ENCODE peak calls at places on chromosomes 12 and 14, in four cellular contexts. Z is H1, L is psoas muscle, V is heart right ventricle. N is an unnamed sample.

GRCh38 chr12:75913502-75914110 is 118.0 kb downstream of the PHLDA1 start:
- DNase-seq in L (no peak), Z (no peak), V (peak), N (no peak)

GRCh38 chr14:24935796-24936195 is 114.2 kb downstream of the STXBP6 start:
- DNase-seq in Z (no peak), L (no peak), V (no peak), N (no peak)

GRCh38 chr12:105418232-105418631 is 87.7 kb downstream of the C12orf75 start:
- DNase-seq in V (no peak), Z (no peak), L (no peak), N (no peak)

GRCh38 chr14:39006721-39007410 is 96.2 kb downstream of the SEC23A start:
- DNase-seq in V (no peak), Z (no peak), L (no peak), N (no peak)

GRCh38 chr12:94266796-94267529 is 118.6 kb downstream of the PLXNC1 start:
- DNase-seq in Z (no peak), L (no peak), V (no peak), N (no peak)

GRCh38 chr12:72274926-72275325 is 2.8 kb downstream of the TRHDE start:
- DNase-seq in L (no peak), Z (no peak), V (no peak), N (no peak)

GRCh38 chr14:90503582-90503981 is 106.8 kb downstream of the CALM1 start:
- DNase-seq in Z (no peak), L (no peak), V (no peak), N (no peak)

GRCh38 chr12:123989753-123990152 is 16.7 kb downstream of the ZNF664 start:
- DNase-seq in L (no peak), Z (no peak), V (no peak), N (no peak)

GRCh38 chr14:56143025-56143424 is 24.8 kb downstream of the PELI2 start:
- DNase-seq in L (no peak), V (no peak), Z (no peak), N (no peak)

GRCh38 chr12:2959194-2959507 is at the start of gene TEAD4:
- DNase-seq in V (peak), L (peak), Z (no peak), N (no peak)

GRCh38 chr14:52391866-52392600 is 77.9 kb downstream of the PTGER2 start:
- DNase-seq in Z (no peak), V (no peak), L (no peak), N (no peak)

GRCh38 chr14:37062191-37062803 is 110.1 kb downstream of the SLC25A21 start:
- DNase-seq in V (no peak), Z (no peak), L (no peak), N (no peak)

GRCh38 chr12:91854725-91855124 is 290.9 kb downstream of the BTG1 start:
- DNase-seq in L (no peak), V (no peak), Z (no peak), N (no peak)

GRCh38 chr12:88409257-88409656 is 171.0 kb downstream of the KITLG start:
- DNase-seq in L (no peak), Z (no peak), V (no peak), N (no peak)

GRCh38 chr12:103986823-103987222 is 21.2 kb downstream of the TDG start:
- DNase-seq in V (no peak), L (no peak), Z (no peak), N (no peak)

GRCh38 chr14:31843361-31844091 is 233.6 kb upstream of the ARHGAP5 start:
- DNase-seq in V (no peak), L (no peak), Z (no peak), N (no peak)

GRCh38 chr14:63848890-63849289 is 3.9 kb upstream of the SYNE2 start:
- DNase-seq in Z (no peak), L (no peak), V (no peak), N (no peak)

GRCh38 chr12:73659802-73660201 is 877.8 kb upstream of the ATXN7L3B start:
- DNase-seq in V (no peak), Z (no peak), L (no peak), N (no peak)

GRCh38 chr12:73656375-73656774 is 881.3 kb upstream of the ATXN7L3B start:
- DNase-seq in Z (no peak), V (no peak), L (no peak), N (no peak)
- TF ChIP-seq CTCF in Z (peak), V (no peak), L (no peak), N (no peak)

DNA sequence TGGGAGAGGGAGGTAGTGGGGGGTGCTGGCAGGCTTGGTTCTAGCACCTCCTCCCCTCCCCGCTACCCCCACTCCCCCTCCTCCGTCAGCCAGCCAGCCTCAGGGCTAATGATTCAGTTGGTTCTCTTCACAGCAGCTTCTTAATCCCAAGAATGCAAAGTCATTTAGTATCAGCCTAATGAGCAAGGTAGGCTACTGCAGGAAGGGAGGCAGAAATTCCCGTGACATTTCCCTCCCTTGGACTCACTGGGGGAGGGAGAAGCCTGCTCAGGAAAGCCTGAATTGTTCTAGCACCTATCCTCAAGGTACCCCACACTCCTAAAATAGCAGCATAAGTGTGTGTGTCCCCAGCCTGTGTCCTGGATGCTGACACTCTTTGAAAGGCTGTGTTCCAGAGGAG is 29.8 kb downstream of the ITPK1 start:
- DNase-seq in L (no peak), V (no peak), Z (no peak), N (no peak)
- H3K27ac ChIP-seq in L (no peak), V (peak), Z (peak), N (peak)

GRCh38 chr12:92942905-92943304 is 13.8 kb upstream of the EEA1 start:
- DNase-seq in V (no peak), Z (no peak), L (no peak), N (no peak)

GRCh38 chr12:92947589-92948215 is 18.6 kb upstream of the EEA1 start:
- DNase-seq in L (no peak), Z (no peak), V (no peak), N (no peak)

GRCh38 chr12:92938623-92939022 is 9.5 kb upstream of the EEA1 start:
- DNase-seq in V (no peak), Z (no peak), L (no peak), N (no peak)

GRCh38 chr12:92945659-92946220 is 16.6 kb upstream of the EEA1 start:
- DNase-seq in L (no peak), Z (no peak), V (no peak), N (no peak)

DNA sequence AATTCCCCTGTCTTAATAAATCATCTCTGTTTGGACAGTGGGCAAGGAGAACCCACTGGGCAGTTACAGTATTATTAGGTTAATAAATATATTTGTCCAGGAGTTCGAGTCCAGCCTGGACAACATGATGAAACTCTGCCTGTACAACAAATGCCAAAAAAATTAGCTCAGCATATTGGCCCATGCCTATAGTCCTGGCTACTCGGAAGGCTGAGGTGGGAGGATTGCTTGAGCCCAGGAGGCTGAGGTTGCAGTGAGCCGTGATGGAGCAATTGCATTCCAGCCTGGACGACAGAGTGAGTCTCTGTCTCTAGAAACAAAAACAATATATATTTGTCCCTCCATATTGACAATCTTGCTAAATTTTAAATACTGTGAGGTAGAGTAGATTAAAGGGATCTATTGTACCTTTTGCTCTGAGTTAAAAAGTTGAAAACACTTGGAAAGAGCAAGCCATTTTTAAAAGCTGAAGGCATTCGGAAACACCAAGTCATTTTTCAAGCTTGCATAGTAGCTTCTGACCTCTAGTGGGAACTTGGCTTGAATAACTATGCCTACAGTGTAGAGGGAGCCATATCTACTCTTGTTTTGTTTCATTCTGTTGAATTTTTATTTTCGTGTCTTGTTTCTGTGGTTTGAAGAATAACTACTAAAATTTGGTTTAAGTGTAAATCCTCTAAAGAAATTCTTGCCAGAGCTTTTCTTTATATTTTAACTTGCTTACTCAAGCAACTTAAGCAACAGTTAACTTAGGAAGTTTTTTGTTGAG is 14.6 kb upstream of the EEA1 start:
- DNase-seq in V (no peak), Z (no peak), L (no peak), N (no peak)
- TF ChIP-seq CTCF in V (no peak), Z (no peak), L (peak), N (no peak)

GRCh38 chr12:12877789-12878455 is 13.4 kb upstream of the GPRC5A start:
- DNase-seq in V (no peak), Z (no peak), L (no peak), N (no peak)

GRCh38 chr12:12883369-12884001 is 7.9 kb upstream of the GPRC5A start:
- DNase-seq in L (no peak), V (no peak), Z (no peak), N (no peak)

GRCh38 chr12:12882288-12882687 is 9.1 kb upstream of the GPRC5A start:
- DNase-seq in L (no peak), Z (no peak), V (no peak), N (no peak)

GRCh38 chr12:12880537-12880936 is 10.8 kb upstream of the GPRC5A start:
- DNase-seq in Z (no peak), V (no peak), L (no peak), N (no peak)

DNA sequence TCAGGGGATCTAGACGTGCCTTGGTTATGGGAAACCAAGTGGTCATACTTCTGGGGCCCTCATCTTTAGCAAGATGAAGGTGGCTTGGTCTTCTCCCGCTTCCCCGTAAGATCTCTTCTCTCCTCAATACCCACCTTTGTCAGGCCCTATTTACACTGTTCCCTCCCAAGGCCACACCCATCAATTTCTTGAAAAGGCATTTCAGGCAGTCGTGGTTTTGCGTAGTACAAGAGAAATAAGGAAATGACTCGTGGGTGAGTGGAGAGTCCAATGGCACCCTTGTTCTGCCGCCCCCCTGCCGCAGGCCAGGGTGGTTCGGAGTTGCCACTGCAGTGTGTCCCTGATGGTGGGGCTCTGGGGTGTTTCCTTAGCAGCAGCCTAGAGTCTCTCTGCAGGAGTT is 9.9 kb upstream of the GPRC5A start:
- DNase-seq in L (no peak), Z (no peak), V (no peak), N (no peak)
- H3K27ac ChIP-seq in L (no peak), Z (no peak), V (no peak), N (no peak)

GRCh38 chr14:71238835-71239234 is 331.6 kb downstream of the PCNX1 start:
- DNase-seq in V (no peak), Z (no peak), L (no peak), N (no peak)
- TF ChIP-seq CTCF in V (no peak), Z (no peak), L (no peak), N (no peak)

GRCh38 chr12:6279256-6279628 is 31.2 kb upstream of the PLEKHG6 start:
- DNase-seq in Z (no peak), V (no peak), L (no peak), N (no peak)
- H3K27ac ChIP-seq in Z (no peak), V (peak), L (no peak), N (peak)

GRCh38 chr14:105168979-105169507 is 467 bp upstream of the JAG2 start:
- DNase-seq in L (no peak), Z (no peak), V (peak), N (no peak)
- TF ChIP-seq CTCF in L (peak), Z (no peak), V (peak), N (peak)